ENCODE peak calls at places on chromosomes 1 and 21, in six cellular contexts. A, B, F, I, K and V are unnamed samples.

GRCh38 chr1:3077081-3077480 is 8.1 kb downstream of the PRDM16 start:
- DNase-seq in K (no peak), A (no peak), F (no peak), B (no peak), I (no peak), V (no peak)

GRCh38 chr1:83583351-83584014 is 415.4 kb downstream of the TTLL7 start:
- DNase-seq in B (no peak), I (peak), A (peak), F (no peak), K (peak), V (no peak)

GRCh38 chr1:186722711-186723309 is 42.6 kb upstream of the PTGS2 start:
- DNase-seq in F (no peak), K (peak), I (peak), B (peak), A (peak), V (peak)

GRCh38 chr1:222106369-222106768 is 364.5 kb upstream of the DUSP10 start:
- DNase-seq in I (no peak), B (no peak), F (no peak), K (no peak), A (no peak), V (no peak)

GRCh38 chr21:45964649-45965048 is 16.9 kb upstream of the COL6A1 start:
- DNase-seq in A (no peak), B (no peak), I (no peak), K (no peak), F (no peak), V (no peak)

GRCh38 chr1:154707901-154708514 is 100.0 kb upstream of the ADAR start:
- DNase-seq in K (no peak), I (no peak), A (no peak), B (no peak), F (no peak), V (no peak)

GRCh38 chr1:165755393-165756010 is 13.2 kb downstream of the TMCO1 start:
- DNase-seq in F (no peak), K (no peak), A (no peak), I (no peak), B (no peak), V (no peak)

GRCh38 chr1:70990460-70991253 is 57.0 kb downstream of the PTGER3 start:
- DNase-seq in A (no peak), F (no peak), I (no peak), B (no peak), K (no peak), V (no peak)

GRCh38 chr21:46424062-46424591 is 34.6 kb upstream of the DIP2A start:
- DNase-seq in I (no peak), A (no peak), K (no peak), B (no peak), F (no peak), V (no peak)

GRCh38 chr1:147567594-147568381 is 26.5 kb downstream of the BCL9 start:
- DNase-seq in A (no peak), B (no peak), K (peak), I (no peak), F (no peak), V (no peak)

GRCh38 chr1:15851251-15852035 is 3.9 kb downstream of the SPEN start:
- DNase-seq in A (no peak), K (peak), F (no peak), B (no peak), I (no peak), V (no peak)

GRCh38 chr1:183039985-183040447 is 16.8 kb downstream of the LAMC1 start:
- DNase-seq in F (no peak), A (no peak), K (no peak), B (no peak), I (no peak), V (no peak)

GRCh38 chr21:44958471-44959191 is 18.8 kb downstream of the SLX9 start:
- DNase-seq in K (peak), F (no peak), A (no peak), B (no peak), I (peak), V (no peak)

GRCh38 chr1:155307247-155307740 is 1.4 kb upstream of the FDPS start:
- DNase-seq in A (peak), K (peak), F (no peak), I (peak), B (no peak), V (peak)

GRCh38 chr1:84582802-84583587 is 8.8 kb upstream of the CTBS start:
- DNase-seq in K (peak), A (peak), F (no peak), I (peak), B (no peak), V (no peak)

GRCh38 chr1:39625462-39626273 is 13.8 kb downstream of the HEYL start:
- DNase-seq in A (peak), I (peak), F (no peak), K (no peak), B (no peak), V (no peak)

GRCh38 chr1:151157067-151157531 is 650 bp downstream of the TNFAIP8L2 start:
- DNase-seq in I (no peak), K (no peak), F (no peak), B (no peak), A (peak), V (peak)

GRCh38 chr1:85374160-85374559 is 90.8 kb downstream of the DDAH1 start:
- DNase-seq in F (no peak), I (no peak), K (no peak), B (peak), A (no peak), V (no peak)

GRCh38 chr1:20322081-20322824 is 31.6 kb downstream of the VWA5B1 start:
- DNase-seq in I (no peak), A (no peak), K (no peak), F (peak), B (no peak), V (no peak)

GRCh38 chr1:167345386-167345733 is 124.7 kb downstream of the POU2F1 start:
- DNase-seq in A (no peak), I (no peak), K (no peak), F (no peak), B (no peak), V (no peak)

GRCh38 chr1:169928438-169929209 is 34.9 kb upstream of the SCYL3 start:
- DNase-seq in F (no peak), B (peak), A (peak), K (peak), I (peak), V (no peak)

GRCh38 chr1:87867631-87868030 is 539.0 kb downstream of the LMO4 start:
- DNase-seq in K (no peak), B (no peak), A (no peak), F (no peak), I (no peak), V (no peak)

GRCh38 chr1:180178511-180179161 is 24.0 kb downstream of the QSOX1 start:
- DNase-seq in K (peak), F (no peak), I (peak), B (no peak), A (peak), V (peak)

GRCh38 chr1:156638189-156638588 is 3.7 kb upstream of the BCAN start:
- DNase-seq in B (no peak), A (no peak), K (no peak), F (no peak), I (no peak), V (no peak)

GRCh38 chr1:162265983-162266382 is 110.7 kb downstream of the SPATA46 start:
- DNase-seq in A (no peak), I (no peak), F (peak), B (no peak), K (no peak), V (no peak)

GRCh38 chr1:67171978-67172377 is 5.7 kb downstream of the IL23R start:
- DNase-seq in K (no peak), F (no peak), A (no peak), B (no peak), I (no peak), V (no peak)

GRCh38 chr21:26945916-26946315 is 21.0 kb downstream of the ADAMTS5 start:
- DNase-seq in B (no peak), I (no peak), A (no peak), F (no peak), K (no peak), V (no peak)
- H3K4me2 ChIP-seq in B (no peak), I (peak), A (no peak), F (no peak), K (no peak), V (no peak)

DNA sequence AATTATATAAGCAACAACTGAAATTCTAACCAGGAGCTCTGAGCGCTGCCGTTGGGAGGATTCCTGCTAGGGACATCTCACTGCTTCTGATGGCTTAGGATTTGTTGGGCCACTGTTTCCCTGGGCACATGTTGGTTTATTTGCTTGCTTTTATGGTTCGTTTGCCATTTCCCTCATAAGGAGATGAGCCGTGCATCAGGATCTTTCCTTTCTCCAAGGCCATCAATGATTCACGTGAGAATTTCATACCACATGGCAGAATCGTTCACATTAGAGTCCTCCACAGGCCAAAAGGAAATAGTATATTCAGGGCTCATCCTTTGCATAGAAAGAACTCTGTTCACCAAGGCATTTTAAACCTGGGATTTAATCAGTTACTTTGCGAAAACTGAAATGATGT is 112.0 kb downstream of the ZBTB18 start:
- DNase-seq in A (no peak), B (peak), I (no peak), K (no peak), F (no peak), V (no peak)
- H3K4me2 ChIP-seq in A (no peak), B (peak), I (no peak), K (no peak), F (no peak), V (no peak)

DNA sequence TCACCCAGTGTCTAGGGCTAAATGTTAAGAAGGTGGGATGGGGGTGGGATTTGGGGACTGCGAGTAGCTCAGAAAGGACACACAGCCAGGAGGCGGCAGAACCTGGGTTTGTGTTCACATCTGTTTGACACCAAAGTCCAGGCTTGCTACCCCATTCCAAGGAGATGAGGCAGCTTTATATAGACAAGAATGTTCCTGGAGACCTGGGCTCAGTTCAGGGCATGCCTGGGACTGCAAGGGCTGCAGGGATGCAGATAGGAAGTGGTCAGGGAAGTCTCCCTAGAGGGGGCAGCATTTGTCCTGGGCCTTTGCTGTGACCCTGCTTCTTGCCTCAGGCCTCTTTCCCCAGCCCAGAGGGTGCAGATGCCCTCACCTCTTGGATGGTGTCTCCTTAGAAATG is 16.3 kb downstream of the PADI3 start:
- DNase-seq in F (no peak), B (no peak), K (peak), A (no peak), I (peak), V (no peak)
- H3K4me2 ChIP-seq in F (no peak), B (no peak), K (no peak), A (no peak), I (no peak), V (no peak)

GRCh38 chr1:198101716-198102453 is 54.9 kb upstream of the NEK7 start:
- DNase-seq in B (no peak), I (no peak), F (no peak), A (no peak), K (no peak), V (peak)
- H3K4me2 ChIP-seq in B (no peak), I (no peak), F (no peak), A (no peak), K (no peak), V (peak)

DNA sequence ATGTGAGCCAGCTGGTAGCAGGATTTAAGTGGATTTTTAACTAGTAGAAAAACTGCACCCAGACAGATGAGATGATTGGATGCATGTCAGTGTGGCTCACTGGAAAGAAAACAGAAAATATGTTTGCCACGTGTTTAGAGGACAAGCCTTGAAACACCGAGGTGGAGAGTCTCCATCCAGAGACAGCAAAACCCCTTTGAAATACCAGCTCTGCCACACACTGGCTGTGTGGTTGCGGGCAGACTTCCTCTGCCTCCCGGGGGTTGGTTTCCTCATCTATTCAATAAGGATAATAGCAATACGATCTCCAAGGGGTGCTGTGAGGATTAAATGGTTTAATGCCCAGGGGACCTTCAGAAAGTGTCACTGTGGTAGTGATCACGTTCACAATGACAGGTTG is 67.2 kb upstream of the PARP1 start:
- DNase-seq in B (no peak), F (no peak), A (no peak), I (no peak), K (peak), V (peak)
- H3K4me2 ChIP-seq in B (no peak), F (no peak), A (peak), I (no peak), K (peak), V (no peak)

GRCh38 chr1:225940385-225941151 is 452 bp downstream of the LEFTY2 start:
- DNase-seq in A (no peak), I (no peak), F (no peak), K (no peak), B (no peak), V (no peak)
- H3K4me2 ChIP-seq in A (no peak), I (no peak), F (no peak), K (peak), B (no peak), V (no peak)

DNA sequence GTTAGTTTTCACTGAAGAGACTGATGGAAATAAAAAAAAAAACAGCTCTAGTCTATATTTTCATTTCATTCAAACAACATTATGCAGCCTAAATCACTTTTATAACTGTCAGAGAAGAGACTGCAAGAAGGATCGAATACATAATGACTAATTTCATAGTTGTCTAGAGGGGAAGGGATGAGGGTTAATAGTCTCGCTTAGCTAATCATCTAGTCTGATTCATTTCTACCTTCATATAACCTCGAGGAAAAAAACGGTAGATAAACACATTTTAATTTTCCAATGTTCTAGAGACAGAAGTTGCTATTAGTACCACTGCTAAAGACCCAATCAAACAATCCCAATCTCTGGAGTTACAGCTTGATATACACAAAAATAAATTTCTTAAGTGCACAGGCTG is 3.5 kb downstream of the FUBP1 start:
- DNase-seq in F (no peak), K (no peak), A (no peak), B (no peak), I (no peak), V (no peak)
- H3K4me2 ChIP-seq in F (peak), K (peak), A (peak), B (peak), I (peak), V (peak)

DNA sequence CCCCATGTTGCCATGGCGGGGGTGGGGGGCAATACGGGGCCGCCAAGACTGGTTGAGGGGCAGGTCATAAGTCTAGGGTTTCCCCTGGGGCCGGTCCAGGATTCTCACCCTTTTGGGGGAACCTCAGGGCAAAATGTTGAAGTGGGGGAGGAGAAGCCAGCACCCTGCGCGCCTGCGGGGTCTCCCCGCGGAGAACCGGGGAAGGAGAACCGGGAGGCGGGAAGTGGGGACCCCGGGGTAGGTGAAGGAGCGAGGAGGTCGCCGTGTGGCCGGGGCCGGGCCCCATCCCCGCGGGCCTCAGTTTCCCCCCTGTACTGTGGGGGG is 334 bp upstream of the ARHGEF10L start:
- DNase-seq in I (no peak), A (no peak), F (no peak), K (no peak), B (no peak), V (no peak)
- H3K4me2 ChIP-seq in I (peak), A (no peak), F (peak), K (peak), B (peak), V (no peak)

GRCh38 chr1:91798741-91799140 is 87.2 kb downstream of the TGFBR3 start:
- DNase-seq in K (no peak), I (no peak), B (no peak), F (no peak), A (no peak), V (no peak)

GRCh38 chr1:91799863-91800262 is 86.1 kb downstream of the TGFBR3 start:
- DNase-seq in K (no peak), F (no peak), A (no peak), B (no peak), I (no peak), V (no peak)

GRCh38 chr1:91797164-91797563 is 88.8 kb downstream of the TGFBR3 start:
- DNase-seq in K (no peak), F (no peak), A (no peak), I (no peak), B (no peak), V (no peak)

GRCh38 chr1:91799159-91799558 is 86.8 kb downstream of the TGFBR3 start:
- DNase-seq in A (no peak), F (no peak), B (no peak), I (no peak), K (no peak), V (no peak)

GRCh38 chr1:91798241-91798648 is 87.7 kb downstream of the TGFBR3 start:
- DNase-seq in F (no peak), A (no peak), B (no peak), K (no peak), I (no peak), V (no peak)
- H3K4me2 ChIP-seq in F (no peak), A (no peak), B (no peak), K (no peak), I (no peak), V (no peak)